ENCODE peak calls at places on chromosome 3, in four cellular contexts. O is activated naive CD4-positive, alpha-beta T cell treated with anti-CD3 and anti-CD28 coated beads for 36 hours; X is fibroblast of pulmonary artery; E is D341Med. T is an unnamed sample.

GRCh38 chr3:71180524-71180923 is 403.0 kb downstream of the FOXP1 start:
- DNase-seq in X (no peak), E (no peak), O (no peak), T (peak; percentile 23)

GRCh38 chr3:61299343-61299742 is 48.1 kb upstream of the FHIT start:
- DNase-seq in E (no peak), X (no peak), O (no peak), T (no peak)

GRCh38 chr3:81989274-81989673 is 227.8 kb upstream of the GBE1 start:
- DNase-seq in X (no peak), E (no peak), O (no peak), T (no peak)

GRCh38 chr3:171614318-171614967 is 154.2 kb upstream of the TNIK start:
- DNase-seq in O (peak; percentile 7), E (peak; percentile 75), X (peak; percentile 58), T (peak; percentile 6)

GRCh38 chr3:135100349-135100741 is 305.3 kb downstream of the EPHB1 start:
- DNase-seq in X (no peak), E (no peak), O (no peak), T (no peak)

GRCh38 chr3:120285508-120285841 is 453 bp upstream of the GPR156 start:
- DNase-seq in X (no peak), E (no peak), O (no peak), T (no peak)

GRCh38 chr3:128278761-128279593 is 125.7 kb downstream of the EEFSEC start:
- DNase-seq in O (no peak), X (peak; percentile 89), E (no peak), T (no peak)

GRCh38 chr3:178739720-178740119 is 203.5 kb downstream of the KCNMB2 start:
- DNase-seq in E (no peak), O (no peak), X (no peak), T (no peak)

GRCh38 chr3:158668506-158668905 is 3.9 kb downstream of the LXN start:
- DNase-seq in E (no peak), X (peak; percentile 68), O (no peak), T (no peak)

GRCh38 chr3:44795197-44795596 is 33.6 kb downstream of the KIF15 start:
- DNase-seq in X (no peak), O (no peak), E (no peak), T (no peak)

GRCh38 chr3:95718168-95718567 is 1096.2 kb upstream of the EPHA6 start:
- DNase-seq in O (no peak), X (no peak), E (no peak), T (no peak)

GRCh38 chr3:102189564-102190339 is 245.1 kb upstream of the ZPLD1 start:
- DNase-seq in X (no peak), E (no peak), O (no peak), T (no peak)

GRCh38 chr3:86949850-86950249 is 41.1 kb downstream of the VGLL3 start:
- DNase-seq in O (no peak), X (no peak), E (no peak), T (no peak)

GRCh38 chr3:162142511-162142910 is 645.9 kb downstream of the OTOL1 start:
- DNase-seq in O (no peak), E (no peak), X (peak; percentile 65), T (no peak)

GRCh38 chr3:149343951-149344350 is 10.5 kb upstream of the TM4SF18 start:
- DNase-seq in E (no peak), X (no peak), O (no peak), T (peak; percentile 35)

GRCh38 chr3:151926956-151927355 is 53.5 kb downstream of the SUCNR1 start:
- DNase-seq in E (no peak), O (no peak), X (no peak), T (no peak)

GRCh38 chr3:184553385-184553784 is 8.2 kb upstream of the EPHB3 start:
- DNase-seq in E (no peak), X (no peak), O (no peak), T (no peak)

GRCh38 chr3:134533493-134533892 is 47.6 kb downstream of the CEP63 start:
- DNase-seq in O (no peak), X (no peak), E (no peak), T (no peak)

GRCh38 chr3:139394116-139394515 is 4.7 kb upstream of the COPB2 start:
- DNase-seq in E (no peak), X (peak; percentile 26), O (no peak), T (peak; percentile 29)

GRCh38 chr3:132210476-132211346 is 106.5 kb upstream of the ACP3 start:
- DNase-seq in O (peak; percentile 51), X (peak; percentile 3), E (peak; percentile 48), T (peak; percentile 20)

GRCh38 chr3:14455571-14456317 is 53.3 kb downstream of the SLC6A6 start:
- DNase-seq in X (no peak), O (no peak), E (no peak), T (no peak)

GRCh38 chr3:151445283-151446001 is 15.4 kb downstream of the IGSF10 start:
- DNase-seq in X (peak; percentile 90), O (no peak), E (no peak), T (peak; percentile 96)

GRCh38 chr3:148631124-148631903 is 66.4 kb upstream of the AGTR1 start:
- DNase-seq in X (peak; percentile 31), O (no peak), E (no peak), T (no peak)

GRCh38 chr3:46422617-46423016 is 15.6 kb downstream of the CCRL2 start:
- DNase-seq in X (peak; percentile 13), E (no peak), O (no peak), T (peak; percentile 24)

GRCh38 chr3:61053781-61054496 is 197.3 kb downstream of the FHIT start:
- DNase-seq in X (no peak), E (no peak), O (no peak), T (no peak)

T was measured in NB4.